ENCODE peak calls at places on chromosomes 2 and 18, in four cellular contexts. One of them, this sample, is unnamed.

GRCh38 chr2:60262178-60262577 is 291.3 kb downstream of the BCL11A start:
- DNase-seq in ACHN: no peak
- DNase-seq in activated CD8-positive, alpha-beta memory T cell treated with anti-CD3 and anti-CD28 coated beads, Interleukin-2, amount 50 U/mL, for 4 hours: no peak
- DNase-seq in stimulated activated CD4-positive, alpha-beta T cell treated with anti-CD3 and anti-CD28 coated beads, TNF-alpha, amount 100 ng/mL, for 4 hours: no peak
- DNase-seq in this sample: no peak

GRCh38 chr2:11748018-11748860 is 1.8 kb downstream of the LPIN1 start:
- DNase-seq in ACHN: no peak
- DNase-seq in stimulated activated CD4-positive, alpha-beta T cell treated with anti-CD3 and anti-CD28 coated beads, TNF-alpha, amount 100 ng/mL, for 4 hours: no peak
- DNase-seq in activated CD8-positive, alpha-beta memory T cell treated with anti-CD3 and anti-CD28 coated beads, Interleukin-2, amount 50 U/mL, for 4 hours: no peak
- DNase-seq in this sample: no peak

GRCh38 chr2:187915810-187916209 is 361.6 kb upstream of the TFPI start:
- DNase-seq in ACHN: no peak
- DNase-seq in activated CD8-positive, alpha-beta memory T cell treated with anti-CD3 and anti-CD28 coated beads, Interleukin-2, amount 50 U/mL, for 4 hours: no peak
- DNase-seq in stimulated activated CD4-positive, alpha-beta T cell treated with anti-CD3 and anti-CD28 coated beads, TNF-alpha, amount 100 ng/mL, for 4 hours: no peak
- DNase-seq in this sample: no peak

GRCh38 chr2:237060518-237061312 is 25.0 kb upstream of the COPS8 start:
- DNase-seq in activated CD8-positive, alpha-beta memory T cell treated with anti-CD3 and anti-CD28 coated beads, Interleukin-2, amount 50 U/mL, for 4 hours: no peak
- DNase-seq in stimulated activated CD4-positive, alpha-beta T cell treated with anti-CD3 and anti-CD28 coated beads, TNF-alpha, amount 100 ng/mL, for 4 hours: no peak
- DNase-seq in ACHN: peak
- DNase-seq in this sample: no peak

GRCh38 chr2:31347319-31347718 is 67.2 kb downstream of the XDH start:
- DNase-seq in stimulated activated CD4-positive, alpha-beta T cell treated with anti-CD3 and anti-CD28 coated beads, TNF-alpha, amount 100 ng/mL, for 4 hours: no peak
- DNase-seq in ACHN: no peak
- DNase-seq in activated CD8-positive, alpha-beta memory T cell treated with anti-CD3 and anti-CD28 coated beads, Interleukin-2, amount 50 U/mL, for 4 hours: no peak
- DNase-seq in this sample: no peak

GRCh38 chr2:11200651-11201050 is 45.4 kb downstream of the SLC66A3 start:
- DNase-seq in ACHN: no peak
- DNase-seq in activated CD8-positive, alpha-beta memory T cell treated with anti-CD3 and anti-CD28 coated beads, Interleukin-2, amount 50 U/mL, for 4 hours: no peak
- DNase-seq in stimulated activated CD4-positive, alpha-beta T cell treated with anti-CD3 and anti-CD28 coated beads, TNF-alpha, amount 100 ng/mL, for 4 hours: no peak
- DNase-seq in this sample: no peak

GRCh38 chr18:44552706-44553105 is 128.0 kb upstream of the SETBP1 start:
- DNase-seq in ACHN: no peak
- DNase-seq in stimulated activated CD4-positive, alpha-beta T cell treated with anti-CD3 and anti-CD28 coated beads, TNF-alpha, amount 100 ng/mL, for 4 hours: no peak
- DNase-seq in activated CD8-positive, alpha-beta memory T cell treated with anti-CD3 and anti-CD28 coated beads, Interleukin-2, amount 50 U/mL, for 4 hours: no peak
- DNase-seq in this sample: no peak

GRCh38 chr2:98140210-98140609 is 53.2 kb downstream of the VWA3B start:
- DNase-seq in stimulated activated CD4-positive, alpha-beta T cell treated with anti-CD3 and anti-CD28 coated beads, TNF-alpha, amount 100 ng/mL, for 4 hours: no peak
- DNase-seq in ACHN: no peak
- DNase-seq in activated CD8-positive, alpha-beta memory T cell treated with anti-CD3 and anti-CD28 coated beads, Interleukin-2, amount 50 U/mL, for 4 hours: no peak
- DNase-seq in this sample: no peak

GRCh38 chr2:46164581-46165301 is 132.5 kb upstream of the EPAS1 start:
- DNase-seq in activated CD8-positive, alpha-beta memory T cell treated with anti-CD3 and anti-CD28 coated beads, Interleukin-2, amount 50 U/mL, for 4 hours: no peak
- DNase-seq in ACHN: peak
- DNase-seq in stimulated activated CD4-positive, alpha-beta T cell treated with anti-CD3 and anti-CD28 coated beads, TNF-alpha, amount 100 ng/mL, for 4 hours: no peak
- DNase-seq in this sample: no peak

GRCh38 chr2:49973917-49974368 is 819.6 kb upstream of the FSHR start:
- DNase-seq in ACHN: peak
- DNase-seq in activated CD8-positive, alpha-beta memory T cell treated with anti-CD3 and anti-CD28 coated beads, Interleukin-2, amount 50 U/mL, for 4 hours: peak
- DNase-seq in stimulated activated CD4-positive, alpha-beta T cell treated with anti-CD3 and anti-CD28 coated beads, TNF-alpha, amount 100 ng/mL, for 4 hours: peak
- DNase-seq in this sample: peak

GRCh38 chr2:73172963-73173362 is 29.4 kb upstream of the NOTO start:
- DNase-seq in activated CD8-positive, alpha-beta memory T cell treated with anti-CD3 and anti-CD28 coated beads, Interleukin-2, amount 50 U/mL, for 4 hours: no peak
- DNase-seq in stimulated activated CD4-positive, alpha-beta T cell treated with anti-CD3 and anti-CD28 coated beads, TNF-alpha, amount 100 ng/mL, for 4 hours: no peak
- DNase-seq in ACHN: no peak
- DNase-seq in this sample: no peak

GRCh38 chr18:48874233-48874632 is 76.5 kb downstream of the SMAD7 start:
- DNase-seq in stimulated activated CD4-positive, alpha-beta T cell treated with anti-CD3 and anti-CD28 coated beads, TNF-alpha, amount 100 ng/mL, for 4 hours: no peak
- DNase-seq in ACHN: no peak
- DNase-seq in activated CD8-positive, alpha-beta memory T cell treated with anti-CD3 and anti-CD28 coated beads, Interleukin-2, amount 50 U/mL, for 4 hours: no peak
- DNase-seq in this sample: no peak

This sample was measured in dorsolateral prefrontal cortex.